ENCODE peak calls at places on chromosomes 7 and 10, in eight cellular contexts. J is nephron progenitor cell, K is neuronal stem cell, H is SJCRH30, Z is retina, V is IMR-90, M is lower lobe of right lung, C is HTR-8/SVneo. N is an unnamed sample.

GRCh38 chr10:44569193-44570091 is 184.5 kb upstream of the CXCL12 start:
- DNase-seq in J (no peak), K (no peak), H (no peak), Z (no peak), V (peak), M (no peak), C (peak), N (no peak)

GRCh38 chr10:28300027-28300426 is 2.8 kb downstream of the MPP7 start:
- DNase-seq in J (no peak), K (no peak), H (no peak), Z (no peak), V (no peak), M (no peak), C (no peak), N (no peak)

GRCh38 chr7:139731802-139732470 is 45.9 kb downstream of the HIPK2 start:
- DNase-seq in J (no peak), K (no peak), H (peak), Z (no peak), V (peak), M (peak), C (peak), N (no peak)

GRCh38 chr10:19819419-19820033 is 3.3 kb downstream of the PLXDC2 start:
- DNase-seq in J (peak), K (peak), H (peak), Z (no peak), V (peak), M (no peak), C (peak), N (peak)

GRCh38 chr7:77863860-77864259 is 65.3 kb downstream of the PHTF2 start:
- DNase-seq in J (no peak), K (no peak), H (no peak), Z (no peak), V (no peak), M (no peak), C (no peak), N (no peak)

GRCh38 chr10:118983263-118983662 is 46.3 kb upstream of the NANOS1 start:
- DNase-seq in J (no peak), K (no peak), H (peak), Z (no peak), V (no peak), M (no peak), C (no peak), N (no peak)

GRCh38 chr7:169165-169853 is 23.1 kb upstream of the FAM20C start:
- DNase-seq in J (no peak), K (no peak), H (no peak), Z (peak), V (no peak), M (no peak), C (no peak), N (peak)

GRCh38 chr10:71509444-71509843 is 112.7 kb downstream of the CDH23 start:
- DNase-seq in J (no peak), K (no peak), H (no peak), Z (no peak), V (no peak), M (no peak), C (no peak), N (no peak)

GRCh38 chr7:75662579-75663301 is 76.0 kb downstream of the HIP1 start:
- DNase-seq in J (no peak), K (no peak), H (no peak), Z (no peak), V (no peak), M (no peak), C (no peak), N (no peak)

GRCh38 chr7:98795741-98796493 is 73.9 kb downstream of the TMEM130 start:
- DNase-seq in J (no peak), K (no peak), H (no peak), Z (no peak), V (no peak), M (no peak), C (no peak), N (no peak)

GRCh38 chr7:33250421-33250827 is 121.1 kb downstream of the BBS9 start:
- DNase-seq in J (no peak), K (no peak), H (no peak), Z (no peak), V (peak), M (no peak), C (no peak), N (no peak)

GRCh38 chr7:151110941-151111645 is 24.8 kb downstream of the AGAP3 start:
- DNase-seq in J (peak), K (peak), H (peak), Z (peak), V (peak), M (peak), C (peak), N (peak)

GRCh38 chr7:103445228-103446020 is 583 bp downstream of the SLC26A5 start:
- DNase-seq in J (peak), K (peak), H (peak), Z (peak), V (no peak), M (no peak), C (no peak), N (peak)

GRCh38 chr10:30973737-30974136 is 57.9 kb downstream of the ZNF438 start:
- DNase-seq in J (no peak), K (no peak), H (no peak), Z (no peak), V (no peak), M (no peak), C (no peak), N (no peak)

GRCh38 chr10:50310560-50311174 is 59.4 kb upstream of the ASAH2 start:
- DNase-seq in J (peak), K (no peak), H (peak), Z (no peak), V (no peak), M (no peak), C (no peak), N (peak)

GRCh38 chr10:114770009-114770408 is 51.6 kb upstream of the FHIP2A start:
- DNase-seq in J (no peak), K (no peak), H (no peak), Z (no peak), V (no peak), M (no peak), C (no peak), N (no peak)

GRCh38 chr10:132562916-132563456 is 25.4 kb downstream of the INPP5A start:
- DNase-seq in J (no peak), K (no peak), H (no peak), Z (no peak), V (no peak), M (no peak), C (no peak), N (no peak)

GRCh38 chr7:150317748-150318444 is 5.3 kb upstream of the LRRC61 start:
- DNase-seq in J (no peak), K (no peak), H (no peak), Z (no peak), V (peak), M (no peak), C (no peak), N (no peak)

GRCh38 chr7:139452948-139453672 is 30.4 kb downstream of the KLRG2 start:
- DNase-seq in J (no peak), K (no peak), H (peak), Z (no peak), V (peak), M (no peak), C (no peak), N (no peak)

GRCh38 chr7:31023877-31024276 is 28.2 kb upstream of the ADCYAP1R1 start:
- DNase-seq in J (no peak), K (no peak), H (no peak), Z (no peak), V (no peak), M (no peak), C (no peak), N (no peak)

GRCh38 chr7:155190608-155191536 is 106.8 kb upstream of the INSIG1 start:
- DNase-seq in J (peak), K (peak), H (peak), Z (peak), V (no peak), M (peak), C (peak), N (peak)

GRCh38 chr7:17580141-17580540 is 281.7 kb downstream of the AHR start:
- DNase-seq in J (no peak), K (no peak), H (no peak), Z (no peak), V (peak), M (no peak), C (no peak), N (no peak)

GRCh38 chr7:42151309-42151708 is 85.7 kb downstream of the GLI3 start:
- DNase-seq in J (no peak), K (no peak), H (peak), Z (peak), V (peak), M (no peak), C (no peak), N (no peak)

GRCh38 chr10:23172846-23173548 is 19.1 kb upstream of the PTF1A start:
- DNase-seq in J (peak), K (no peak), H (no peak), Z (peak), V (no peak), M (no peak), C (no peak), N (peak)

GRCh38 chr10:98246911-98247820 is 20.8 kb downstream of the LOXL4 start:
- DNase-seq in J (peak), K (no peak), H (peak), Z (no peak), V (peak), M (no peak), C (no peak), N (no peak)

GRCh38 chr10:88187472-88187871 is 324.0 kb downstream of the PTEN start:
- DNase-seq in J (no peak), K (no peak), H (no peak), Z (no peak), V (no peak), M (no peak), C (no peak), N (no peak)

GRCh38 chr10:71080381-71081228 is 131.8 kb upstream of the UNC5B start:
- DNase-seq in J (no peak), K (no peak), H (no peak), Z (peak), V (no peak), M (no peak), C (no peak), N (peak)

GRCh38 chr7:151125459-151125834 is 39.2 kb downstream of the AGAP3 start:
- DNase-seq in J (peak), K (peak), H (no peak), Z (no peak), V (no peak), M (peak), C (no peak), N (peak)

N was measured in neural progenitor cell.